ENCODE peak calls at places on chromosomes 1 and 21, in ten cellular contexts. M, V, W, Z, D, R, G, P, N and S are unnamed samples.

GRCh38 chr1:66282343-66282852 is 251.6 kb upstream of the SGIP1 start:
- DNase-seq in D (no peak), P (peak), M (peak), V (peak), G (peak), N (no peak), R (peak), W (no peak), Z (no peak), S (no peak)

GRCh38 chr1:37473431-37474050 is 839 bp upstream of the ZC3H12A start:
- DNase-seq in P (peak), Z (no peak), V (no peak), G (peak), D (no peak), M (no peak), N (no peak), R (no peak), W (no peak), S (no peak)

GRCh38 chr1:160209041-160209655 is 4.0 kb downstream of the PEA15 start:
- DNase-seq in M (no peak), Z (no peak), D (no peak), P (no peak), G (no peak), W (no peak), N (no peak), V (no peak), R (no peak), S (no peak)

GRCh38 chr21:46605759-46606426 is 1.0 kb upstream of the S100B start:
- DNase-seq in Z (no peak), D (peak), P (no peak), M (no peak), W (no peak), G (no peak), V (no peak), N (peak), R (no peak), S (no peak)

GRCh38 chr1:195328102-195328501 is 1280.1 kb downstream of the KCNT2 start:
- DNase-seq in M (no peak), P (peak), Z (no peak), N (no peak), V (no peak), D (no peak), W (no peak), G (no peak), R (no peak), S (no peak)

GRCh38 chr1:159928491-159929050 is 3.3 kb upstream of the TAGLN2 start:
- DNase-seq in Z (no peak), N (no peak), P (no peak), W (no peak), D (peak), G (no peak), M (no peak), R (no peak), V (no peak), S (no peak)

GRCh38 chr1:228311091-228311490 is 95.5 kb downstream of the TRIM11 start:
- DNase-seq in P (no peak), W (no peak), Z (no peak), D (no peak), N (no peak), M (no peak), R (no peak), V (no peak), G (no peak), S (no peak)

GRCh38 chr1:170360601-170361000 is 171.4 kb upstream of the GORAB start:
- DNase-seq in W (no peak), R (no peak), D (no peak), V (no peak), G (no peak), P (no peak), N (no peak), M (no peak), Z (no peak), S (no peak)

GRCh38 chr21:31284797-31285397 is 59.2 kb downstream of the TIAM1 start:
- DNase-seq in Z (no peak), M (no peak), D (no peak), V (peak), W (no peak), R (peak), G (peak), N (no peak), P (peak), S (no peak)

GRCh38 chr1:84427520-84428188 is 29.4 kb downstream of the DNASE2B start:
- DNase-seq in V (peak), N (no peak), P (no peak), R (no peak), D (no peak), G (no peak), W (no peak), M (no peak), Z (no peak), S (no peak)

GRCh38 chr1:245322673-245323072 is 167.9 kb downstream of the KIF26B start:
- DNase-seq in R (peak), N (no peak), W (no peak), D (no peak), G (no peak), V (no peak), P (peak), Z (no peak), M (no peak), S (no peak)

GRCh38 chr21:34642211-34643075 is 26.4 kb upstream of the CLIC6 start:
- DNase-seq in G (peak), P (peak), R (no peak), W (no peak), D (no peak), V (peak), M (peak), N (no peak), Z (no peak), S (no peak)

GRCh38 chr1:213070399-213070798 is 19.4 kb downstream of the RPS6KC1 start:
- DNase-seq in P (peak), M (peak), R (peak), D (no peak), N (no peak), V (peak), Z (no peak), G (peak), W (no peak), S (peak)

GRCh38 chr1:174786760-174787159 is 213.0 kb upstream of the CACYBP start:
- DNase-seq in N (no peak), P (no peak), R (no peak), W (no peak), V (no peak), M (no peak), G (no peak), D (no peak), Z (no peak), S (no peak)

GRCh38 chr1:75725861-75726361 is 1.4 kb downstream of the ACADM start:
- DNase-seq in Z (no peak), G (no peak), W (no peak), P (no peak), N (no peak), D (no peak), M (no peak), V (no peak), R (peak), S (no peak)

DNA sequence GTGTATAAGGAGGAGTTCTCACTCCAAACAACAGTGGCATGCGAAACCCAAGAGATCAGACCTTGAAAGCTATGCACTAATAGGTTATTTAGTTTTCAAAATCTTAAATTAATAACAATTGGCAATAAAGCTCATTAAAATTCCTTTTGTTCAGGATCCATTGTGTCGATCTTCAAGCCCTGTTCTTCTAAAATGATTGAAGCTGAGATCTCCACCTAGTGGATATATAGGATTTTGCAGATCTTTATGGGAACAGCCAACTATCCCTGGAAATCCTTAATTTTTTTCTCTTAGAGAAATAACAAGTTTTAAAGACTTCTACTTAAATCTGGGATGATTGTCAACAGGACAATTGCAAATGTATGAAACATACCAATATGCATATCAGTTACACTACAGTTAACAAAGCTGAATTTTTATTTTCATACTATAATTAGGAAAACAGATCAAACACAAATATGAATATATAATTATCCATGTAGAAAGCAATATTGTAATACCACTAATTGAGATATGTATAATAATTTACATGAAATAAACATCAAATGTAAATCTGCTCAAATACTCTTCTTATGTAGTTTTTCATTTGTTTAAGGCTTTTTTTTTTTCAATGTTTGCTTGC is 43.3 kb downstream of the LRRC53 start:
- DNase-seq in G (peak), N (no peak), P (peak), Z (no peak), W (peak), R (peak), V (no peak), D (no peak), M (peak), S (peak)
- TF ChIP-seq CTCF in G (peak), N (peak), P (peak), Z (peak), W (peak), R (peak), V (peak), D (peak), M (peak), S (peak)

DNA sequence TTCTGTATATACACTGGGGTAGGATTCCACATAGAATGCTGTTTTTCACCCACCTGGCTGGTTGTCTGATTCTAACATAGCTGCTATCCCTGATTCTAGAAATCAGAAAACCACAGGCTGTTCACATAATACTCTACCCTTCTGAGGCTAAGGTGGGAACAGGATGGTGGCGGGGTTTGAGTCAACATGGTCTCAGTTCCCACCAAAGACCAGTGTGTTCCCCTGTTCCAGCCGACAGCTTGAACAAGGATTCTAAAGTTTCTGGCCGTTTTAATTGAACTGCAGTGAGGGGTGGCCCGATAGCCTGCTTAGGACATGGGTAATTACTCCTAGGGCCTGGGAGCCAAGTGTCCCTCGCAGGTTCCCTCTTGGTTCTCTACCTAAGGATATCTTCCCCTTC is 38.4 kb downstream of the PEX14 start:
- DNase-seq in V (no peak), Z (no peak), W (no peak), P (no peak), R (no peak), G (no peak), M (no peak), N (no peak), D (no peak), S (no peak)
- TF ChIP-seq CTCF in V (no peak), Z (no peak), W (no peak), P (no peak), R (no peak), G (no peak), M (no peak), N (no peak), D (no peak), S (no peak)

DNA sequence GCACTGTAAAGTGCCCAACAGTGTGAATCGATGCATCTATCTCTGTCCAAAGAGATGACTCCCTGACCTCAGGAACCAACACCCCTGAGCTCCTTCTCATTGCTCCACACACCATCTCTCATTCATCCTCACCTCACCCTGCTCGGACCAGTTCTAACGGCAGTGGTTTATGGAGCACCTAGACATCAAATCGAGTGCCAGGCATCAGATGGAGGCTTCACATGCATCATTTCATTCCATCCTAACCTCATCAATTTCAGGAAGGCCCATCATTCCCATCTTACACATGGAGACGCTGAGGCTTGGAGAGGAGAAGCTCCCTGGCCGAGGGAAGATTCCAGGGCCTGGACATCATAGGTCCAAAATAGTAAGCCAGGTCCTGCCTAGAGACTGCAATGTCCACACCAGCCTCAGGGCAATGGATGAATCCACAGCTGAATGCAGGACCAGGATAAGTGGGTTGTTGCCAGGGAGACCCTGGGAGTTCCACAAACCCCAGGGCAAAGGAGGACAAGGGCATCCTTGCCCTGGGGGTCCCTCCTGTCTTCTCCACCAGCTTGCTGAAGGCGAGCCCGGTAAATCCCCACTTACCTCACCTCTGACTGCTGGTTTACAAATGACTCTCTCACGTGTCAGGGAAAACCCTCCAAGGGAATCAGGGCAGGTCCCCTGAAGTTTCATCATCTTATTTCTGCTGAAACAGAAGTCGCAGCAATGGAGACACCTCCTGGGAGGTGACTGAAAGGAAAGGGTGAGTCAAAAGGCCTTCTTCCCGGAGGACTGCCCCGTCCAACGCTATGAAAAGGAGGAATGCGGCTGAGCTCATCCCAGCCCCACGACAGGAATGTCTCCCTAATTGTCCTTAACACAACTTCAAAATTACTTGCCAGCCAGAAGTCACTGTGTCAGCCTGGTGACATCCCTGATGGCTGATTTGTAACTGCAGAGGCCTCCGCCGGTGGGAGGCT is 9.0 kb upstream of the IFFO2 start:
- DNase-seq in M (no peak), N (no peak), D (peak), P (peak), R (no peak), W (peak), G (peak), Z (peak), V (no peak), S (no peak)
- TF ChIP-seq CTCF in M (no peak), N (no peak), D (no peak), P (peak), R (no peak), W (no peak), G (no peak), Z (no peak), V (no peak), S (no peak)

GRCh38 chr1:88029899-88030298 is 654.2 kb upstream of the PKN2 start:
- DNase-seq in M (no peak), N (no peak), R (no peak), D (no peak), Z (no peak), W (no peak), G (no peak), P (no peak), V (no peak), S (no peak)
- TF ChIP-seq CTCF in M (no peak), N (no peak), R (no peak), D (no peak), Z (no peak), W (peak), G (no peak), P (no peak), V (no peak), S (no peak)